ENCODE peak calls at places on chromosomes 1 and 21, in six cellular contexts. D, Z, J, P, E and G are unnamed samples.

GRCh38 chr1:167043752-167044488 is 46.3 kb downstream of the GPA33 start:
- DNase-seq in D (peak; percentile 61), Z (peak; percentile 84), J (peak; percentile 20), P (peak; percentile 63), E (peak; percentile 33), G (peak; percentile 35)

GRCh38 chr1:86502721-86503430 is 34.1 kb downstream of the CLCA1 start:
- DNase-seq in D (no peak), Z (peak; percentile 37), J (no peak), P (no peak), E (no peak), G (no peak)

GRCh38 chr1:6208723-6209660 is 3.1 kb downstream of the RNF207 start:
- DNase-seq in D (no peak), Z (peak; percentile 48), J (peak; percentile 45), P (peak; percentile 22), E (no peak), G (peak; percentile 22)

GRCh38 chr1:23343246-23344110 is 606 bp downstream of the HNRNPR start:
- DNase-seq in D (peak; percentile 2), Z (peak; percentile 55), J (peak; percentile 36), P (peak; percentile 67), E (peak; percentile 17), G (no peak)

GRCh38 chr1:39988618-39989343 is 33.8 kb downstream of the MFSD2A start:
- DNase-seq in D (no peak), Z (no peak), J (no peak), P (no peak), E (no peak), G (no peak)

GRCh38 chr1:232966663-232967062 is 16.3 kb downstream of the NTPCR start:
- DNase-seq in D (no peak), Z (no peak), J (no peak), P (no peak), E (no peak), G (no peak)

GRCh38 chr1:206535853-206536188 is 28.5 kb downstream of the RASSF5 start:
- DNase-seq in D (no peak), Z (no peak), J (no peak), P (no peak), E (no peak), G (no peak)

GRCh38 chr1:2228684-2229031 is 539 bp downstream of the SKI start:
- DNase-seq in D (no peak), Z (peak; percentile 54), J (peak; percentile 33), P (peak; percentile 23), E (no peak), G (no peak)

GRCh38 chr21:26851109-26851944 is 6.1 kb upstream of the ADAMTS1 start:
- DNase-seq in D (no peak), Z (no peak), J (no peak), P (no peak), E (no peak), G (no peak)

GRCh38 chr1:150619576-150620509 is 9.6 kb downstream of the ENSA start:
- DNase-seq in D (no peak), Z (no peak), J (peak; percentile 87), P (no peak), E (no peak), G (peak; percentile 38)

GRCh38 chr1:166128195-166128594 is 38.6 kb downstream of the FAM78B start:
- DNase-seq in D (no peak), Z (no peak), J (no peak), P (no peak), E (no peak), G (no peak)

GRCh38 chr1:41608242-41608641 is 123.8 kb upstream of the EDN2 start:
- DNase-seq in D (no peak), Z (no peak), J (no peak), P (no peak), E (no peak), G (no peak)

GRCh38 chr1:83077411-83077810 is 921.5 kb downstream of the TTLL7 start:
- DNase-seq in D (no peak), Z (no peak), J (no peak), P (no peak), E (no peak), G (no peak)

GRCh38 chr1:150881331-150882070 is 5.1 kb upstream of the ARNT start:
- DNase-seq in D (no peak), Z (no peak), J (peak; percentile 12), P (no peak), E (no peak), G (peak; percentile 95)

GRCh38 chr1:24351918-24352637 is 32.9 kb downstream of the GRHL3 start:
- DNase-seq in D (no peak), Z (peak; percentile 56), J (no peak), P (peak; percentile 69), E (no peak), G (no peak)

GRCh38 chr1:165144757-165145397 is 211.6 kb downstream of the LMX1A start:
- DNase-seq in D (no peak), Z (peak; percentile 43), J (peak; percentile 27), P (peak; percentile 8), E (no peak), G (peak; percentile 24)

GRCh38 chr21:45472445-45473365 is 67.7 kb downstream of the COL18A1 start:
- DNase-seq in D (no peak), Z (no peak), J (no peak), P (no peak), E (no peak), G (no peak)

GRCh38 chr1:184664042-184664659 is 90.5 kb downstream of the EDEM3 start:
- DNase-seq in D (no peak), Z (peak; percentile 80), J (peak; percentile 55), P (peak; percentile 23), E (no peak), G (peak; percentile 4)